ENCODE peak calls at places on chromosomes 12 and 14, in five cellular contexts. One of them, this sample, is unnamed.

GRCh38 chr14:31902915-31903646 is 174.0 kb upstream of the ARHGAP5 start:
- DNase-seq in dorsolateral prefrontal cortex: no peak
- DNase-seq in omental fat pad: no peak
- DNase-seq in NCI-H524: no peak
- DNase-seq in NT2/D1: no peak
- DNase-seq in this sample: no peak

GRCh38 chr12:114913871-114914801 is 230.2 kb upstream of the TBX3 start:
- DNase-seq in dorsolateral prefrontal cortex: no peak
- DNase-seq in omental fat pad: no peak
- DNase-seq in NCI-H524: no peak
- DNase-seq in NT2/D1: no peak
- DNase-seq in this sample: peak; percentile 76

GRCh38 chr14:105486974-105487448 is 325 bp downstream of the CRIP1 start:
- DNase-seq in dorsolateral prefrontal cortex: no peak
- DNase-seq in omental fat pad: no peak
- DNase-seq in NCI-H524: no peak
- DNase-seq in NT2/D1: no peak
- DNase-seq in this sample: no peak

GRCh38 chr14:72545411-72546311 is 348.2 kb downstream of the DPF3 start:
- DNase-seq in dorsolateral prefrontal cortex: no peak
- DNase-seq in omental fat pad: no peak
- DNase-seq in NCI-H524: no peak
- DNase-seq in NT2/D1: no peak
- DNase-seq in this sample: no peak

GRCh38 chr14:100417466-100417865 is 94.3 kb downstream of the SLC25A47 start:
- DNase-seq in dorsolateral prefrontal cortex: peak; percentile 72
- DNase-seq in omental fat pad: no peak
- DNase-seq in NCI-H524: no peak
- DNase-seq in NT2/D1: peak; percentile 46
- DNase-seq in this sample: peak; percentile 77

GRCh38 chr12:47121146-47121545 is 41.4 kb upstream of the AMIGO2 start:
- DNase-seq in dorsolateral prefrontal cortex: no peak
- DNase-seq in omental fat pad: no peak
- DNase-seq in NCI-H524: no peak
- DNase-seq in NT2/D1: no peak
- DNase-seq in this sample: no peak

GRCh38 chr12:75877588-75878381 is 153.8 kb downstream of the PHLDA1 start:
- DNase-seq in dorsolateral prefrontal cortex: no peak
- DNase-seq in omental fat pad: no peak
- DNase-seq in NCI-H524: no peak
- DNase-seq in NT2/D1: no peak
- DNase-seq in this sample: peak; percentile 38

GRCh38 chr12:6294533-6295186 is 15.8 kb upstream of the PLEKHG6 start:
- DNase-seq in dorsolateral prefrontal cortex: no peak
- DNase-seq in omental fat pad: no peak
- DNase-seq in NCI-H524: no peak
- DNase-seq in NT2/D1: no peak
- DNase-seq in this sample: no peak

GRCh38 chr12:29283969-29284368 is 97.0 kb downstream of the ERGIC2 start:
- DNase-seq in dorsolateral prefrontal cortex: no peak
- DNase-seq in omental fat pad: no peak
- DNase-seq in NCI-H524: no peak
- DNase-seq in NT2/D1: no peak
- DNase-seq in this sample: no peak

GRCh38 chr14:84129028-84129427 is 1400.9 kb upstream of the FLRT2 start:
- DNase-seq in dorsolateral prefrontal cortex: no peak
- DNase-seq in omental fat pad: no peak
- DNase-seq in NCI-H524: no peak
- DNase-seq in NT2/D1: no peak
- DNase-seq in this sample: no peak

GRCh38 chr12:107541001-107541400 is 144.6 kb upstream of the PWP1 start:
- DNase-seq in dorsolateral prefrontal cortex: no peak
- DNase-seq in omental fat pad: no peak
- DNase-seq in NCI-H524: no peak
- DNase-seq in NT2/D1: no peak
- DNase-seq in this sample: no peak

GRCh38 chr12:96033549-96034389 is 1.6 kb downstream of the LTA4H start:
- DNase-seq in dorsolateral prefrontal cortex: no peak
- DNase-seq in omental fat pad: no peak
- DNase-seq in NCI-H524: no peak
- DNase-seq in NT2/D1: no peak
- DNase-seq in this sample: no peak

GRCh38 chr14:104434214-104435076 is 145.1 kb upstream of the C14orf180 start:
- DNase-seq in dorsolateral prefrontal cortex: no peak
- DNase-seq in omental fat pad: no peak
- DNase-seq in NCI-H524: no peak
- DNase-seq in NT2/D1: no peak
- DNase-seq in this sample: no peak

GRCh38 chr14:35079742-35080141 is 33.7 kb downstream of the FAM177A1 start:
- DNase-seq in dorsolateral prefrontal cortex: no peak
- DNase-seq in omental fat pad: no peak
- DNase-seq in NCI-H524: no peak
- DNase-seq in NT2/D1: no peak
- DNase-seq in this sample: no peak

GRCh38 chr12:58540480-58541299 is 379.6 kb downstream of the LRIG3 start:
- DNase-seq in dorsolateral prefrontal cortex: peak; percentile 56
- DNase-seq in omental fat pad: peak; percentile 23
- DNase-seq in NCI-H524: peak; percentile 74
- DNase-seq in NT2/D1: peak; percentile 89
- DNase-seq in this sample: peak; percentile 84

GRCh38 chr12:39587247-39587646 is 32.4 kb downstream of the ABCD2 start:
- DNase-seq in dorsolateral prefrontal cortex: no peak
- DNase-seq in omental fat pad: no peak
- DNase-seq in NCI-H524: peak; percentile 5
- DNase-seq in NT2/D1: no peak
- DNase-seq in this sample: peak; percentile 14

GRCh38 chr12:57816855-57817151 is 1.7 kb downstream of the AVIL start:
- DNase-seq in dorsolateral prefrontal cortex: no peak
- DNase-seq in omental fat pad: no peak
- DNase-seq in NCI-H524: peak; percentile 79
- DNase-seq in NT2/D1: no peak
- DNase-seq in this sample: peak; percentile 62

GRCh38 chr12:125530876-125531275 is 465.6 kb downstream of the AACS start:
- DNase-seq in dorsolateral prefrontal cortex: no peak
- DNase-seq in omental fat pad: no peak
- DNase-seq in NCI-H524: no peak
- DNase-seq in NT2/D1: no peak
- DNase-seq in this sample: no peak

GRCh38 chr14:56803816-56804535 is 6.3 kb downstream of the OTX2 start:
- DNase-seq in dorsolateral prefrontal cortex: no peak
- DNase-seq in omental fat pad: no peak
- DNase-seq in NCI-H524: no peak
- DNase-seq in NT2/D1: no peak
- DNase-seq in this sample: peak; percentile 37

GRCh38 chr12:132525011-132525832 is 35.3 kb downstream of the FBRSL1 start:
- DNase-seq in dorsolateral prefrontal cortex: no peak
- DNase-seq in omental fat pad: no peak
- DNase-seq in NCI-H524: no peak
- DNase-seq in NT2/D1: no peak
- DNase-seq in this sample: no peak

GRCh38 chr12:66964629-66965028 is 285.8 kb upstream of the GRIP1 start:
- DNase-seq in dorsolateral prefrontal cortex: no peak
- DNase-seq in omental fat pad: no peak
- DNase-seq in NCI-H524: no peak
- DNase-seq in NT2/D1: no peak
- DNase-seq in this sample: no peak

GRCh38 chr12:56800221-56800620 is 37.1 kb downstream of the HSD17B6 start:
- DNase-seq in dorsolateral prefrontal cortex: no peak
- DNase-seq in omental fat pad: no peak
- DNase-seq in NCI-H524: no peak
- DNase-seq in NT2/D1: no peak
- DNase-seq in this sample: no peak

GRCh38 chr12:31536672-31537071 is 54.3 kb downstream of the DENND5B start:
- DNase-seq in dorsolateral prefrontal cortex: no peak
- DNase-seq in omental fat pad: no peak
- DNase-seq in NCI-H524: no peak
- DNase-seq in NT2/D1: no peak
- DNase-seq in this sample: no peak

GRCh38 chr14:63203618-63204406 is 431 bp upstream of the RHOJ start:
- DNase-seq in dorsolateral prefrontal cortex: peak; percentile 57
- DNase-seq in omental fat pad: no peak
- DNase-seq in NCI-H524: peak; percentile 84
- DNase-seq in NT2/D1: peak; percentile 9
- DNase-seq in this sample: peak; percentile 69

GRCh38 chr14:73610692-73611091 is 1.6 kb upstream of the ACOT6 start:
- DNase-seq in dorsolateral prefrontal cortex: no peak
- DNase-seq in omental fat pad: no peak
- DNase-seq in NCI-H524: no peak
- DNase-seq in NT2/D1: no peak
- DNase-seq in this sample: no peak

GRCh38 chr12:89314060-89314761 is 38.1 kb downstream of the DUSP6 start:
- DNase-seq in dorsolateral prefrontal cortex: no peak
- DNase-seq in omental fat pad: no peak
- DNase-seq in NCI-H524: no peak
- DNase-seq in NT2/D1: no peak
- DNase-seq in this sample: no peak

GRCh38 chr14:65168840-65169239 is 66.5 kb upstream of the MAX start:
- DNase-seq in dorsolateral prefrontal cortex: no peak
- DNase-seq in omental fat pad: no peak
- DNase-seq in NCI-H524: no peak
- DNase-seq in NT2/D1: no peak
- DNase-seq in this sample: no peak

GRCh38 chr12:59626382-59626781 is 30.6 kb downstream of the SLC16A7 start:
- DNase-seq in dorsolateral prefrontal cortex: no peak
- DNase-seq in omental fat pad: no peak
- DNase-seq in NCI-H524: no peak
- DNase-seq in NT2/D1: no peak
- DNase-seq in this sample: no peak

GRCh38 chr14:73723799-73724621 is 9.8 kb upstream of the PNMA1 start:
- DNase-seq in dorsolateral prefrontal cortex: no peak
- DNase-seq in omental fat pad: peak; percentile 64
- DNase-seq in NCI-H524: no peak
- DNase-seq in NT2/D1: no peak
- DNase-seq in this sample: no peak

GRCh38 chr12:13234045-13234641 is 37.6 kb downstream of the EMP1 start:
- DNase-seq in dorsolateral prefrontal cortex: no peak
- DNase-seq in omental fat pad: peak; percentile 82
- DNase-seq in NCI-H524: peak; percentile 11
- DNase-seq in NT2/D1: peak; percentile 89
- DNase-seq in this sample: peak; percentile 56

GRCh38 chr12:111788178-111788654 is 21.5 kb downstream of the ALDH2 start:
- DNase-seq in dorsolateral prefrontal cortex: no peak
- DNase-seq in omental fat pad: no peak
- DNase-seq in NCI-H524: no peak
- DNase-seq in NT2/D1: no peak
- DNase-seq in this sample: peak; percentile 55

GRCh38 chr12:54356951-54357356 is 7.3 kb downstream of the GPR84 start:
- DNase-seq in dorsolateral prefrontal cortex: no peak
- DNase-seq in omental fat pad: no peak
- DNase-seq in NCI-H524: peak; percentile 29
- DNase-seq in NT2/D1: no peak
- DNase-seq in this sample: peak; percentile 94

GRCh38 chr14:92880851-92881250 is 42.1 kb upstream of the CHGA start:
- DNase-seq in dorsolateral prefrontal cortex: no peak
- DNase-seq in omental fat pad: no peak
- DNase-seq in NCI-H524: peak; percentile 77
- DNase-seq in NT2/D1: no peak
- DNase-seq in this sample: peak; percentile 63

GRCh38 chr12:82910246-82910893 is 223.7 kb downstream of the TMTC2 start:
- DNase-seq in dorsolateral prefrontal cortex: no peak
- DNase-seq in omental fat pad: no peak
- DNase-seq in NCI-H524: peak; percentile 78
- DNase-seq in NT2/D1: no peak
- DNase-seq in this sample: peak; percentile 57

GRCh38 chr12:95417372-95417771 is 56.6 kb upstream of the METAP2 start:
- DNase-seq in dorsolateral prefrontal cortex: no peak
- DNase-seq in omental fat pad: no peak
- DNase-seq in NCI-H524: no peak
- DNase-seq in NT2/D1: no peak
- DNase-seq in this sample: no peak

GRCh38 chr14:93954900-93955891 is 21.2 kb downstream of the ASB2 start:
- DNase-seq in dorsolateral prefrontal cortex: no peak
- DNase-seq in omental fat pad: no peak
- DNase-seq in NCI-H524: no peak
- DNase-seq in NT2/D1: no peak
- DNase-seq in this sample: no peak

GRCh38 chr14:105082703-105083102 is 17.5 kb upstream of the GPR132 start:
- DNase-seq in dorsolateral prefrontal cortex: no peak
- DNase-seq in omental fat pad: no peak
- DNase-seq in NCI-H524: no peak
- DNase-seq in NT2/D1: no peak
- DNase-seq in this sample: no peak

GRCh38 chr14:105077649-105077995 is 12.4 kb upstream of the GPR132 start:
- DNase-seq in dorsolateral prefrontal cortex: no peak
- DNase-seq in omental fat pad: no peak
- DNase-seq in NCI-H524: no peak
- DNase-seq in NT2/D1: no peak
- DNase-seq in this sample: no peak

GRCh38 chr12:12333980-12334709 is 15.9 kb downstream of the MANSC1 start:
- DNase-seq in dorsolateral prefrontal cortex: peak; percentile 10
- DNase-seq in omental fat pad: no peak
- DNase-seq in NCI-H524: no peak
- DNase-seq in NT2/D1: peak; percentile 85
- DNase-seq in this sample: peak; percentile 60